ENCODE peak calls at places on chromosomes 3 and 15, in five cellular contexts. T is SK-N-SH, H is uterus, C is hepatocyte, F is epithelial cell of esophagus. Q is an unnamed sample.

GRCh38 chr15:100633763-100634075 is 31.3 kb downstream of the ASB7 start:
- DNase-seq in T (no peak), H (no peak), C (no peak), F (no peak), Q (no peak)

GRCh38 chr3:136817448-136817847 is 1.5 kb upstream of the SLC35G2 start:
- DNase-seq in T (no peak), H (no peak), C (no peak), F (peak; percentile 52), Q (no peak)

GRCh38 chr3:188125076-188125475 is 28.9 kb upstream of the LPP start:
- DNase-seq in T (no peak), H (no peak), C (no peak), F (no peak), Q (no peak)

GRCh38 chr3:15498461-15499214 is 22.9 kb downstream of the COLQ start:
- DNase-seq in T (peak; percentile 74), H (no peak), C (peak; percentile 13), F (no peak), Q (no peak)

GRCh38 chr15:28114114-28114455 is 15.0 kb upstream of the OCA2 start:
- DNase-seq in T (no peak), H (no peak), C (no peak), F (no peak), Q (no peak)

GRCh38 chr15:71443538-71443937 is 328.3 kb downstream of the THSD4 start:
- DNase-seq in T (peak; percentile 42), H (peak; percentile 67), C (peak; percentile 71), F (peak; percentile 61), Q (no peak)

GRCh38 chr3:17151598-17152373 is 267.0 kb downstream of the PLCL2 start:
- DNase-seq in T (no peak), H (no peak), C (no peak), F (no peak), Q (no peak)

GRCh38 chr3:72368331-72368975 is 479.8 kb downstream of the SHQ1 start:
- DNase-seq in T (no peak), H (no peak), C (no peak), F (peak; percentile 13), Q (no peak)

GRCh38 chr3:19898725-19899124 is 35.3 kb downstream of the EFHB start:
- DNase-seq in T (no peak), H (no peak), C (no peak), F (no peak), Q (no peak)

GRCh38 chr3:146131616-146132410 is 29.2 kb downstream of the PLOD2 start:
- DNase-seq in T (no peak), H (no peak), C (no peak), F (peak; percentile 43), Q (no peak)

GRCh38 chr3:54188176-54188791 is 65.9 kb downstream of the CACNA2D3 start:
- DNase-seq in T (no peak), H (no peak), C (peak; percentile 90), F (peak; percentile 70), Q (no peak)

GRCh38 chr3:155416500-155417118 is 123.1 kb upstream of the STRIT1 start:
- DNase-seq in T (no peak), H (no peak), C (no peak), F (peak; percentile 90), Q (no peak)

GRCh38 chr15:26038693-26039092 is 175.6 kb upstream of the ATP10A start:
- DNase-seq in T (peak; percentile 23), H (no peak), C (no peak), F (no peak), Q (no peak)

GRCh38 chr3:128367726-128368125 is 99.0 kb downstream of the DNAJB8 start:
- DNase-seq in T (no peak), H (no peak), C (no peak), F (peak; percentile 10), Q (no peak)

GRCh38 chr3:6631376-6631775 is 229.5 kb upstream of the GRM7 start:
- DNase-seq in T (no peak), H (no peak), C (no peak), F (no peak), Q (no peak)

GRCh38 chr3:124520970-124521369 is 209.3 kb upstream of the UMPS start:
- DNase-seq in T (no peak), H (no peak), C (no peak), F (peak; percentile 80), Q (no peak)

GRCh38 chr3:185152433-185153169 is at the start of gene C3orf70:
- DNase-seq in T (peak; percentile 88), H (peak; percentile 46), C (peak; percentile 74), F (peak; percentile 44), Q (no peak)

GRCh38 chr3:188595890-188596376 is 442.0 kb downstream of the LPP start:
- DNase-seq in T (no peak), H (no peak), C (no peak), F (peak; percentile 72), Q (no peak)

GRCh38 chr15:31446546-31446945 is 119.9 kb downstream of the KLF13 start:
- DNase-seq in T (no peak), H (no peak), C (no peak), F (peak; percentile 46), Q (no peak)

GRCh38 chr3:139559541-139559940 is 20.0 kb upstream of the RBP1 start:
- DNase-seq in T (no peak), H (no peak), C (no peak), F (peak; percentile 97), Q (no peak)

GRCh38 chr3:42751609-42752008 is 21.4 kb downstream of the CCDC13 start:
- DNase-seq in T (no peak), H (no peak), C (no peak), F (no peak), Q (no peak)

GRCh38 chr3:22016197-22016596 is 265.2 kb upstream of the ZNF385D start:
- DNase-seq in T (no peak), H (no peak), C (no peak), F (no peak), Q (no peak)

GRCh38 chr3:128850544-128850943 is 28.9 kb upstream of the ACAD9 start:
- DNase-seq in T (no peak), H (no peak), C (no peak), F (no peak), Q (no peak)

GRCh38 chr15:31364301-31365031 is 37.8 kb downstream of the KLF13 start:
- DNase-seq in T (peak; percentile 65), H (no peak), C (no peak), F (peak; percentile 85), Q (no peak)

GRCh38 chr15:97168704-97169475 is 791.6 kb upstream of the ARRDC4 start:
- DNase-seq in T (no peak), H (no peak), C (no peak), F (peak; percentile 6), Q (no peak)

GRCh38 chr3:12253944-12254343 is 34.9 kb upstream of the PPARG start:
- DNase-seq in T (no peak), H (no peak), C (no peak), F (no peak), Q (no peak)
- TF ChIP-seq CTCF in T (no peak), H (no peak), C (no peak), F (no peak), Q (no peak)

DNA sequence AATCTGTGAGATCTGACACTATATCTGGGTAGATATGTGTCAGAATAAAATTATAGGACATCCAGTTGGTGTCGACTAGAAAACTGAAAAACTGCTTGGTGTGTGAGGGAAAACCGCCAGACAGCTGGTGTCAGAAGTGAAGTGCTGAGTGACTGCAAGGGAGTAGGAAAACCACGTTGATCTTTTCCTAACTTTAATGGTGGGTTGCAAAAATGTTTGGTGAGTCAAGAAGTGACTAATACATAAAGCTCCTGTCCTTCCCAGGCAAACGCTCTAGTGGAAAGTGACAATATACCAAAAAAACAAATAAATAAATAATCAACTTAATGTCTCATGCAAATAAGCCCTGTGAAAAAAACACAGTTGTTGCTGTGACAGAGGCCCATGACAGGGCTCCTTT is 7.3 kb upstream of the CD96 start:
- DNase-seq in T (no peak), H (no peak), C (no peak), F (peak; percentile 49), Q (no peak)
- TF ChIP-seq CTCF in T (no peak), H (no peak), C (no peak), F (no peak), Q (no peak)

DNA sequence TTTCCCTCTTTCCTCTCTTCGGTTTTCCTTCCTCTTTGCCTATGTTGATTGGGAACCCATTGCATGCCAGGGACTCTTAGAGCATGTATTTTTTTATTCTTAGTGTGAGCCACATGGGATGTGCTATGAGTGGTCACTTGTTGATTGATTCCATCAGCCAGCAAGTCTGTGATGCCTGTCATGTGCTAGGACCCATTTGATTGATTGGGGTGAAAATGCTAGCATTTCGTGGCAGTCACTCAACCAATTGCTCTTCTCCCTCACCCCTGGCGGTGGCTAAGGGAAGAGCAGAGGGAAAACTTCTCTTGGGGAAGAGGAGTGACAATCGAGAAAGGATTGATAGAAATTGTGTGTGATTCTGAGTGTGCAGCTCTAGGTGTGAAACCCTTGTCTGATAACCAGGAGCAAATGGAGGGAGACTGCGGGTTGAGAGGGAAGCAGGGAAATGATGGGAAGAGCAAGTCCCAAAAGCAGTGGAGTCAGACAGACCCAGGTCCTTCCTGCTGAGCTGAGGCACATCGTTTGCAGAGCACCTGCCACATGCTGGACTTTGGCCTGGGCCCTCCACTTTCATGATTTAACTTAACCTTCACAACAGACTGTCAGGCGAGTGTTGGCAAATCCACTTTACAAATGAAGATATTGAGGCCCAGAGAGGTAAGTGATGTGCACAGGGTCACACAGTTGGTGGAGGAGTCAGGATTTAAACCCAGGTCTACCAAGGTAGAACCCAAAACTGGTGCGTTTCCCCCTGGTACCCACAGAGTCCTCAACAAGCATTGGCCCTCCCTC is 40.0 kb downstream of the SLC6A11 start:
- DNase-seq in T (no peak), H (no peak), C (no peak), F (no peak), Q (no peak)
- TF ChIP-seq CTCF in T (peak; percentile 23), H (no peak), C (peak; percentile 25), F (peak; percentile 52), Q (peak; percentile 14)

GRCh38 chr3:195226900-195227447 is 44.0 kb downstream of the XXYLT1 start:
- DNase-seq in T (no peak), H (peak; percentile 15), C (no peak), F (no peak), Q (no peak)
- TF ChIP-seq CTCF in T (peak; percentile 38), H (no peak), C (peak; percentile 25), F (peak; percentile 32), Q (peak; percentile 11)

GRCh38 chr15:45138814-45139765 is 9.3 kb downstream of the DUOX1 start:
- DNase-seq in T (no peak), H (no peak), C (no peak), F (no peak), Q (no peak)

GRCh38 chr15:45134682-45135604 is 5.1 kb downstream of the DUOX1 start:
- DNase-seq in T (no peak), H (no peak), C (peak; percentile 58), F (no peak), Q (no peak)

GRCh38 chr15:45134046-45134445 is 4.3 kb downstream of the DUOX1 start:
- DNase-seq in T (no peak), H (no peak), C (no peak), F (no peak), Q (no peak)

GRCh38 chr15:45137703-45138102 is 7.9 kb downstream of the DUOX1 start:
- DNase-seq in T (no peak), H (no peak), C (no peak), F (no peak), Q (no peak)

DNA sequence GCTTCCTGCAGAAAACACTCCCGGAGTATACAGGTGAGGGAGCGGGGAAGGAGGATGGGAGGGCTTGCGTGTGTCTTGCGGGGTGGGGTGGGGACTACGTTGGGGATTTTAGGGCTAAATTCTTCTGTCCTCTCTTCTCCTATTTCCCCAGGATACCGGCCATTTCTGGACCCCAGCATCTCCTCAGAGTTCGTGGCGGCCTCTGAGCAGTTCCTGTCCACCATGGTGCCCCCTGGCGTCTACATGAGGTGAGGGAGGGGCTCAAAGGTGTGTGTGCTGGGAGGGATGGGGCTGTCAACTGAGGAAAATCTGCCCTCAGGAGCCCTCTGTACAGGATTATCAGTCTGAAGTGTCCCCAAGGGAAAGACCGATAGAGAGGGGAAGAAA is 6.6 kb downstream of the DUOX1 start:
- DNase-seq in T (no peak), H (no peak), C (no peak), F (no peak), Q (no peak)
- TF ChIP-seq CTCF in T (no peak), H (no peak), C (peak; percentile 32), F (no peak), Q (no peak)